ENCODE peak calls at places on chromosomes 13 and 19, in five cellular contexts. F is breast epithelium, U is PC-3, I is adrenal gland, D is thoracic aorta. Y is an unnamed sample. For H3K36me3, the result is how much of the 10 kb centered on the place peaks cover.

GRCh38 chr13:93867481-93867880 is 612.0 kb downstream of the DCT start:
- DNase-seq in F (no peak), U (no peak), I (no peak), D (no peak), Y (no peak)

GRCh38 chr19:10809693-10810285 is 26.2 kb downstream of the TMED1 start:
- DNase-seq in F (no peak), U (no peak), I (no peak), D (no peak), Y (no peak)

GRCh38 chr13:27172495-27172842 is 858 bp upstream of the USP12 start:
- DNase-seq in F (no peak), U (peak), I (no peak), D (no peak), Y (no peak)

GRCh38 chr13:106573855-106574254 is 5.9 kb upstream of the ARGLU1 start:
- DNase-seq in F (no peak), U (no peak), I (no peak), D (no peak), Y (no peak)

GRCh38 chr13:59494560-59494970 is 669.2 kb downstream of the DIAPH3 start:
- DNase-seq in F (no peak), U (no peak), I (no peak), D (no peak), Y (no peak)

GRCh38 chr19:49427855-49428546 is 2.8 kb downstream of the GFY start:
- DNase-seq in F (no peak), U (peak), I (no peak), D (no peak), Y (no peak)

GRCh38 chr19:32909257-32909656 is 39.7 kb upstream of the SLC7A9 start:
- DNase-seq in F (no peak), U (no peak), I (no peak), D (no peak), Y (no peak)

GRCh38 chr13:48858122-48858521 is 117.6 kb upstream of the FNDC3A start:
- DNase-seq in F (no peak), U (no peak), I (no peak), D (no peak), Y (no peak)

GRCh38 chr19:29622191-29623070 is 16.3 kb downstream of the POP4 start:
- DNase-seq in F (no peak), U (peak), I (no peak), D (no peak), Y (no peak)

GRCh38 chr13:44298314-44298713 is 75.3 kb upstream of the SERP2 start:
- DNase-seq in F (no peak), U (peak), I (no peak), D (no peak), Y (no peak)

GRCh38 chr19:51365211-51366049 is 758 bp downstream of the ETFB start:
- DNase-seq in F (no peak), U (peak), I (no peak), D (no peak), Y (peak)

GRCh38 chr19:40300668-40301067 is 15.5 kb upstream of the AKT2 start:
- DNase-seq in F (no peak), U (no peak), I (no peak), D (no peak), Y (no peak)

GRCh38 chr13:29948246-29948645 is 97.8 kb upstream of the UBL3 start:
- DNase-seq in F (no peak), U (no peak), I (no peak), D (no peak), Y (no peak)

GRCh38 chr13:111915104-111915551 is 151.8 kb upstream of the SOX1 start:
- DNase-seq in F (no peak), U (no peak), I (no peak), D (no peak), Y (peak)

GRCh38 chr13:44605275-44605674 is 29.1 kb upstream of the TSC22D1 start:
- DNase-seq in F (no peak), U (no peak), I (no peak), D (no peak), Y (no peak)

GRCh38 chr13:28161370-28161769 is 23.0 kb downstream of the PAN3 start:
- DNase-seq in F (no peak), U (no peak), I (no peak), D (no peak), Y (no peak)

GRCh38 chr13:55554741-55555140 is 1586.0 kb upstream of the PRR20A start:
- DNase-seq in F (no peak), U (no peak), I (no peak), D (no peak), Y (no peak)

GRCh38 chr13:34942732-34943674 is 933 bp downstream of the NBEA start:
- DNase-seq in F (no peak), U (peak), I (peak), D (no peak), Y (peak)

GRCh38 chr13:29888306-29888705 is 37.9 kb upstream of the UBL3 start:
- DNase-seq in F (no peak), U (no peak), I (no peak), D (no peak), Y (no peak)

GRCh38 chr13:64958106-64958505 is 2272.0 kb downstream of the PCDH9 start:
- DNase-seq in F (no peak), U (no peak), I (no peak), D (no peak), Y (no peak)

GRCh38 chr19:41225238-41226052 is 6.4 kb downstream of the AXL start:
- DNase-seq in F (peak), U (peak), I (peak), D (peak), Y (peak)

GRCh38 chr13:27774169-27774568 is 18.1 kb upstream of the GSX1 start:
- DNase-seq in F (no peak), U (no peak), I (no peak), D (no peak), Y (no peak)

GRCh38 chr19:13028027-13028426 is 32.8 kb downstream of the NFIX start:
- DNase-seq in F (no peak), U (no peak), I (no peak), D (no peak), Y (no peak)

GRCh38 chr13:28318418-28318995 is 176.4 kb downstream of the FLT1 start:
- DNase-seq in F (no peak), U (no peak), I (no peak), D (no peak), Y (no peak)

GRCh38 chr13:40536443-40537113 is 129.9 kb downstream of the FOXO1 start:
- DNase-seq in F (peak), U (peak), I (no peak), D (no peak), Y (no peak)

GRCh38 chr19:35869327-35870123 is 1.2 kb downstream of the APLP1 start:
- DNase-seq in F (peak), U (peak), I (peak), D (no peak), Y (peak)

GRCh38 chr19:58229255-58229639 is 533 bp downstream of the ZNF544 start:
- DNase-seq in F (no peak), U (peak), I (no peak), D (no peak), Y (no peak)

GRCh38 chr19:49888478-49888901 is 8.2 kb downstream of the IL4I1 start:
- DNase-seq in F (no peak), U (no peak), I (no peak), D (no peak), Y (no peak)

GRCh38 chr13:63501702-63502101 is 2086.1 kb upstream of the PCDH20 start:
- DNase-seq in F (no peak), U (no peak), I (no peak), D (no peak), Y (no peak)

GRCh38 chr19:57192064-57192395 is 730 bp downstream of the ZNF264 start:
- DNase-seq in F (no peak), U (peak), I (no peak), D (no peak), Y (no peak)

GRCh38 chr13:79830945-79831344 is 350.0 kb downstream of the NDFIP2 start:
- DNase-seq in F (no peak), U (no peak), I (no peak), D (no peak), Y (no peak)

GRCh38 chr19:13610042-13610691 is 103.9 kb upstream of the CACNA1A start:
- DNase-seq in F (no peak), U (peak), I (no peak), D (no peak), Y (no peak)

GRCh38 chr13:100301418-100301817 is 212.5 kb downstream of the PCCA start:
- DNase-seq in F (no peak), U (no peak), I (peak), D (no peak), Y (no peak)

GRCh38 chr13:38520041-38520440 is 166.8 kb upstream of the FREM2 start:
- DNase-seq in F (no peak), U (no peak), I (no peak), D (no peak), Y (no peak)

GRCh38 chr19:5013761-5014160 is 44.8 kb downstream of the KDM4B start:
- DNase-seq in F (no peak), U (no peak), I (no peak), D (no peak), Y (no peak)

GRCh38 chr13:104854698-104855097 is 1680.8 kb downstream of the EFNB2 start:
- DNase-seq in F (no peak), U (no peak), I (no peak), D (no peak), Y (no peak)

GRCh38 chr13:83865161-83866137 is 16.8 kb downstream of the SLITRK1 start:
- DNase-seq in F (no peak), U (no peak), I (no peak), D (no peak), Y (no peak)

GRCh38 chr19:48616041-48616436 is 1.2 kb upstream of the FAM83E start:
- DNase-seq in F (no peak), U (no peak), I (no peak), D (no peak), Y (no peak)

GRCh38 chr19:12994701-12995595 is at the start of gene NFIX:
- DNase-seq in F (no peak), U (peak), I (peak), D (no peak), Y (peak)

DNA sequence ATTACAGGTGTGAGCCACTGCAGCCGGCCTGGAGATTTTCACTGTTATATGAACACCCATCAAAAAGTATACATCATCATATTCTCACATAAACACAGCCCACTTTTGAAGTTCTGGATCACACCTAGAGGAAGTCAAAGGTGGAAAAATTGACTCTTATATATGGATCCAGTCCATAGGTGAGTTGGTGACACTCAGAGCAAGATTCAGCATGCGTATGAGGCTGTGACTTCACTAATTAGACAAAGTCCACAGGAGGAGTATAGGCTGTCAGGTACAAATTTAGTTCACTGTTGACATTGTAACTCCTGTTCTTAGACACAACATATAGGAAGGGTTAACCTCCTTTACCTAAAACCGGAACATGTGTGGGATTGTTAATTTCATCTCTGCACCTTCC is 31.4 kb upstream of the ZNF254 start:
- DNase-seq in F (no peak), U (no peak), I (no peak), D (no peak), Y (no peak)
- H3K27ac ChIP-seq in F (no peak), U (peak), I (no peak), D (no peak), Y (no peak)

DNA sequence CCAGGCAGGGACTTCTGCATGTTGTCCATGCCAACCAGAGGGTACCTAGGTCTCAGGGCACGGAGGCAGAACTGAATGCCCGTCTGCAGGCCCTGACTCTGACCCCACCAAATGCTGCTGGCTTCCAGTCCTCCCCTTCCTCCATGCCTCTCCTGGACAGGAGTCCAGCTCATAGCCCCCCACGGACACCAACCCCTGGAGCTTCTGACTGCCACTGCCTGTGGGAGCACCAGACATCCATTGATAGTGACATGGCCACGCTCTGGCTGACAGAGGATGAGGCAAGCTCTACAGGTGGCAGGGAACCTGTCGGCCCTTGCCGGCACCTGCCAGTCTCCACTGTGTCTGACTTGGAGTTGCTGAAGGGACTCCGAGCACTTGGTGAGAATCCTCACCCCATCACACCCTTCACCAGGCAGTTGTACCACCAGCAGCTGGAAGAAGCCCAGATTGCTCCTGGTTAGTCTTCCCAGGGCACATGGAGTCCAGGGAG is 1.8 kb downstream of the ANKLE1 start:
- DNase-seq in F (no peak), U (no peak), I (no peak), D (no peak), Y (no peak)
- H3K36me3 ChIP-seq in F (under half), U (under half), I (under half), D (under half), Y (under half)

DNA sequence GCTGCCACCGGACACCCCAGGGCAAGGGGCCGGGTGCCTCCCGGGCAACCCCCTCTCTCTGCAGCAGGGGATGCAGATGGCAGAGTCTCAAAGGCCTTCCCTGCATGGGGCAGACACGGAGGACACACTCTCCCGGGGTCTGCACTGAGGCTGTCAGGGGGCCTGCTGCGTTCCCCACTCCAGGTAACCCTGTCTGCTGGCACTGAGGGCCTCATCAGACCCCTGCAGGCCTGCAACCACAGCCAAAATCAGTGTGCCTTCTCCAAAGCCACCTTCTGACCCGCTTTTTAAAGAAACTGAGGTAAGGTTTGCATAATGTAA is 93.9 kb downstream of the GNG7 start:
- DNase-seq in F (no peak), U (no peak), I (no peak), D (no peak), Y (no peak)
- H3K27ac ChIP-seq in F (no peak), U (no peak), I (no peak), D (no peak), Y (no peak)

GRCh38 chr19:3663838-3664237 is 36.4 kb downstream of the PIP5K1C start:
- DNase-seq in F (no peak), U (no peak), I (no peak), D (no peak), Y (no peak)
- H3K36me3 ChIP-seq in F (under half), U (under half), I (under half), D (half or more), Y (half or more)

GRCh38 chr19:15517778-15518177 is 9.5 kb downstream of the CYP4F22 start:
- DNase-seq in F (no peak), U (no peak), I (no peak), D (no peak), Y (no peak)
- H3K27ac ChIP-seq in F (no peak), U (no peak), I (no peak), D (no peak), Y (no peak)

GRCh38 chr13:113231306-113232207 is 22.1 kb downstream of the CUL4A start:
- DNase-seq in F (no peak), U (no peak), I (no peak), D (no peak), Y (no peak)
- H3K36me3 ChIP-seq in F (under half), U (under half), I (under half), D (under half), Y (half or more)

GRCh38 chr13:97125810-97126738 is 96.1 kb upstream of the MBNL2 start:
- DNase-seq in F (no peak), U (peak), I (no peak), D (no peak), Y (no peak)
- H3K27ac ChIP-seq in F (peak), U (peak), I (peak), D (no peak), Y (no peak)

GRCh38 chr13:110154370-110155031 is 152.5 kb downstream of the COL4A1 start:
- DNase-seq in F (no peak), U (no peak), I (no peak), D (no peak), Y (no peak)

GRCh38 chr13:110149036-110149435 is 157.9 kb downstream of the COL4A1 start:
- DNase-seq in F (no peak), U (no peak), I (no peak), D (no peak), Y (peak)

GRCh38 chr13:110152351-110152750 is 154.6 kb downstream of the COL4A1 start:
- DNase-seq in F (no peak), U (no peak), I (no peak), D (no peak), Y (no peak)

GRCh38 chr13:110155072-110155471 is 151.9 kb downstream of the COL4A1 start:
- DNase-seq in F (no peak), U (no peak), I (no peak), D (no peak), Y (no peak)

GRCh38 chr13:110150384-110151091 is 156.4 kb downstream of the COL4A1 start:
- DNase-seq in F (no peak), U (peak), I (no peak), D (no peak), Y (peak)
- H3K36me3 ChIP-seq in F (under half), U (under half), I (under half), D (half or more), Y (half or more)

GRCh38 chr19:16627194-16627927 is 643 bp downstream of the MED26 start:
- DNase-seq in F (no peak), U (no peak), I (peak), D (no peak), Y (no peak)
- H3K27ac ChIP-seq in F (peak), U (no peak), I (peak), D (peak), Y (peak)

DNA sequence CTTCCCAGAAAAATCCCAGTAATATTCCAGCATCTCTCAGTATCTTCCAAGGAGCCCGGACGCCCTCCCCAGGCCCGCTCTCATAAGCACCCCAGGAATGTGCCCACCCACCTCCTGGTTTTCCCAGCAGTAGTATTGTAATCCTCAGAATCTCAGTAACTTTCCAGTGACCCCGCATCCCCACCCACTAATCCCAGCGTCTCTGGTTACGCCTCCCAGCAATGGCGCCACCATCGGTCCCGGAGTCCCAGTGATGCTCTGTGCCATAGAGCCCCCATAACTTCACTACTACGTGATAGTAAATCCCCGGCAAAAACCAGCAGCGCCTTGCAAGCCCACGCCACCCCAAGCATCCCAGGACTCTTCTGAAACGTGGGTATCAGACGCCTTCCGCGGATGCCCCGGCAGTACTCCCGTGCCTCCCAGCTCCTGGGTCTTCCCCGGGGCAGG is 961 bp upstream of the PNPLA6 start:
- DNase-seq in F (peak), U (peak), I (peak), D (peak), Y (peak)
- H3K36me3 ChIP-seq in F (under half), U (under half), I (under half), D (under half), Y (under half)

Y was measured in ascending aorta.